ENCODE peak calls at places on chromosomes 1 and 21, in nine cellular contexts. R is GM23338; Q is epithelial cell of esophagus; O is suprapubic skin; L is foreskin fibroblast; K is CD8-positive, alpha-beta T cell; M is neural progenitor cell; T is BE2C; N is fibroblast of mammary gland. J is an unnamed sample.

GRCh38 chr1:167301355-167301754 is 80.7 kb downstream of the POU2F1 start:
- DNase-seq in L (no peak), O (no peak), M (peak), R (peak), N (no peak), Q (no peak), T (no peak), K (no peak), J (no peak)

GRCh38 chr1:9145021-9145668 is 16.2 kb upstream of the GPR157 start:
- DNase-seq in L (peak), R (no peak), N (peak), K (no peak), T (peak), Q (peak), M (no peak), O (no peak), J (peak)

GRCh38 chr1:29679828-29680558 is 443.7 kb downstream of the PTPRU start:
- DNase-seq in M (no peak), R (no peak), O (peak), Q (no peak), K (no peak), T (no peak), N (no peak), L (no peak), J (no peak)

GRCh38 chr1:54886724-54887664 is at the start of gene DHCR24:
- DNase-seq in Q (peak), K (peak), N (peak), M (peak), L (peak), O (peak), R (peak), T (peak), J (peak)

GRCh38 chr1:236534164-236534651 is 10.4 kb downstream of the LGALS8 start:
- DNase-seq in Q (peak), L (peak), O (no peak), R (no peak), T (no peak), K (no peak), M (no peak), N (peak), J (no peak)

GRCh38 chr1:67618285-67619018 is 66.5 kb upstream of the GADD45A start:
- DNase-seq in M (no peak), R (no peak), O (no peak), K (no peak), L (peak), T (no peak), N (peak), Q (peak), J (no peak)

GRCh38 chr1:43835141-43836021 is 98.2 kb upstream of the ARTN start:
- DNase-seq in Q (peak), N (peak), M (no peak), K (no peak), R (peak), L (peak), O (no peak), T (peak), J (peak)

GRCh38 chr1:2335721-2336475 is 55.5 kb downstream of the MORN1 start:
- DNase-seq in M (no peak), N (no peak), R (no peak), O (no peak), Q (peak), K (no peak), T (peak), L (no peak), J (no peak)

GRCh38 chr1:84367219-84367618 is 31.1 kb upstream of the DNASE2B start:
- DNase-seq in L (no peak), O (no peak), M (no peak), Q (no peak), R (no peak), K (no peak), T (no peak), N (no peak), J (no peak)

GRCh38 chr1:25699501-25700089 is 83.0 kb downstream of the MAN1C1 start:
- DNase-seq in K (no peak), Q (no peak), R (no peak), N (peak), T (peak), O (no peak), M (no peak), L (peak), J (no peak)

GRCh38 chr1:224430511-224431113 is 4.0 kb downstream of the WDR26 start:
- DNase-seq in L (peak), R (no peak), K (peak), Q (peak), T (no peak), O (no peak), N (peak), M (no peak), J (peak)

GRCh38 chr1:210771131-210771530 is 362.8 kb downstream of the KCNH1 start:
- DNase-seq in T (no peak), N (no peak), K (no peak), L (no peak), O (no peak), R (no peak), Q (no peak), M (no peak), J (no peak)

GRCh38 chr1:191176131-191176530 is 698.5 kb upstream of the BRINP3 start:
- DNase-seq in M (no peak), K (no peak), T (no peak), Q (no peak), R (no peak), L (no peak), N (no peak), O (no peak), J (no peak)

GRCh38 chr1:220527279-220528048 is 472 bp upstream of the MARK1 start:
- DNase-seq in K (no peak), T (no peak), M (peak), L (peak), N (no peak), Q (peak), O (no peak), R (peak), J (no peak)

GRCh38 chr1:197268012-197268411 is at the start of gene CRB1:
- DNase-seq in R (peak), M (peak), K (no peak), Q (no peak), L (peak), O (no peak), N (peak), T (no peak), J (no peak)

GRCh38 chr1:41890841-41891311 is 27.8 kb downstream of the HIVEP3 start:
- DNase-seq in L (no peak), O (no peak), K (no peak), R (no peak), T (peak), Q (peak), N (no peak), M (no peak), J (no peak)

GRCh38 chr1:206783506-206783905 is 11.2 kb upstream of the IL10 start:
- DNase-seq in Q (no peak), O (peak), R (no peak), T (no peak), L (no peak), K (no peak), M (no peak), N (no peak), J (no peak)

GRCh38 chr1:92485374-92486250 is 1.1 kb downstream of the GFI1 start:
- DNase-seq in L (peak), M (peak), R (peak), N (no peak), O (no peak), T (peak), K (peak), Q (peak), J (peak)

GRCh38 chr21:38134084-38134873 is 122.5 kb upstream of the KCNJ15 start:
- DNase-seq in Q (peak), M (no peak), R (no peak), N (no peak), K (no peak), T (no peak), L (no peak), O (no peak), J (no peak)

GRCh38 chr1:201740086-201740541 is 88.8 kb upstream of the IPO9 start:
- DNase-seq in O (no peak), L (no peak), N (no peak), M (peak), R (peak), Q (no peak), T (no peak), K (no peak), J (peak)

GRCh38 chr1:230793463-230793745 is 46.2 kb downstream of the CAPN9 start:
- DNase-seq in N (no peak), K (no peak), Q (no peak), T (no peak), R (no peak), L (no peak), O (no peak), M (no peak), J (no peak)

GRCh38 chr1:147849097-147849873 is 53.3 kb upstream of the GJA8 start:
- DNase-seq in K (no peak), T (no peak), O (no peak), Q (peak), M (no peak), L (peak), N (peak), R (peak), J (no peak)

GRCh38 chr21:45412909-45413581 is 8.1 kb downstream of the COL18A1 start:
- DNase-seq in T (peak), N (no peak), R (no peak), M (peak), K (no peak), Q (no peak), O (no peak), L (no peak), J (no peak)

GRCh38 chr21:45017376-45017960 is 56.9 kb upstream of the ADARB1 start:
- DNase-seq in T (no peak), M (no peak), L (no peak), R (no peak), Q (peak), O (peak), K (no peak), N (no peak), J (no peak)

GRCh38 chr1:230136453-230137327 is 69.7 kb downstream of the GALNT2 start:
- DNase-seq in R (no peak), N (peak), L (no peak), T (peak), K (no peak), M (no peak), O (no peak), Q (no peak), J (no peak)

GRCh38 chr1:197677752-197678295 is 97.5 kb downstream of the DENND1B start:
- DNase-seq in K (no peak), L (no peak), T (peak), Q (no peak), M (peak), R (no peak), O (no peak), N (no peak), J (no peak)

GRCh38 chr1:6328696-6329095 is 64.9 kb downstream of the ACOT7 start:
- DNase-seq in L (no peak), N (no peak), M (no peak), Q (no peak), R (no peak), T (no peak), K (no peak), O (no peak), J (no peak)
- TF ChIP-seq CTCF in L (no peak), N (no peak), M (no peak), Q (no peak), R (no peak), T (no peak), K (no peak), O (no peak), J (no peak)

DNA sequence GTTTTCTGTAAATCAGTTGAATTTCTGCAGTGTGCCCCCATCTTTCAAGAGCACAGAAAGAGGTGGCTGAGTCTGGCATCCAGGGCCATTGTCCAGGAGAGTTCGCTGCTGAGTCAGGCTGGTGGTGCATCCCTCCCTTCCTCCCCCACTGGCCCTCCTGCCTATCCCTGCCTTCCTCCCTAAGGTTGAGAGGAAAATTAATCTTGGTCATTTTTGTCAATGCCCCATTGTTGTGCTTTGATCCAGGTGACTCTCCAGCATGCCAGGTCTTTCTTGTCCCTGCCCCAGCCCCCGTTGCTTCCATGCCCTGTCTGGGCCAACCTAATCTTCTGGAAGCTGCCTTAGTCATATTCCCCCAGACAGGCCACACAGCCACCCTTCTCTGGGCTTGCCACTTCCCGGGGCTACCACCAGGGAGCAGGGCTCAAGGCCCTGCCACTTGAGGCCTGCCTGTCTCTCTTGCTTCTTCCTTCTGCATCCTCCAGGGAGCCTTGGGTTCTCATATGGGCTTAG is 26.6 kb downstream of the PROK1 start:
- DNase-seq in T (no peak), O (no peak), M (peak), N (no peak), R (peak), L (no peak), K (no peak), Q (peak), J (peak)
- TF ChIP-seq CTCF in T (no peak), O (no peak), M (peak), N (no peak), R (peak), L (no peak), K (no peak), Q (peak), J (no peak)

DNA sequence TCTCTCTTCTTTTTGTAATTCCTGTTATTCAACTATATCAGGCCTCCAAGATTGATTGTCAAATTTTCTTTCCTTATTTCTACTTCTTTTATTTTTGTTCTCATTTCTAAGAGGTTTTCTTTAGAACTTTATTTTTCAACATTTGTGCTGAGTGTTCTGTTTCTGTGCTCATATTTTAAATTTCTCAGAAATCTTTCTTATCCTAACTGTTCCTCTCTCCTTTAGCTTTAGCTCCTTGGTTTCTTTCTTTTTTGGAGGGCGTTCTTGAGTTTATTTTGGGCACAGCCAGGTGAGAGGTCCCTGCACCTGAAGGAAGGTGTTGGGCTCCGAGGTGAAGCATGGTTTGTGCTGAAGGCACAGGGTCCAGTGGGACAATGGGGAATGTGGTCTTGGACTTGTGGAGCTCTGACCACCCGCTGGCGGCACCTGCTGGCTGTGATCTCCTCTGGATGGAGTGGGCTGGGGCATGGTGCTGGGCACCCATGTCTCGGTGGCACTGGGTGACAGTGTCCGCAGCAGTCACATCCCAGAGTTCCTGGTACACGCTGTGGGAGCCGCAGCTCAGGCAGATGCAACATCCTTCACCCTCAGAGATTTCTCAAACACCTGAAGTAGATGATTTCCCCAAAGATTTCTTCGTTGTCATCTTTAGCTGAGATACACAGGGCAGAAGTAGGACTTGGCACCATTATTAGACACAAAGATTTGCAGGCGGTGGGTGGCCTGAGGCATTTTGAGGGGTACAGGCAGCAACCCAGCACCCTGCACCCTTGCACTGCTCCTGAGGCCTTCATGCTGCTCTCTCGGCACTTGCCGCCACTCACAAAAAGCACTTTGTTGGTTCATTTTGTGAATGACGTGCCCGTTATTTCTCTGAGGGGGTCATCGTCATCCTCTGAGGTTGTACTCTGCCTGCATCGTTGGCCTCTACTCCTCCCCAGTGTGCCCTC is 38.2 kb upstream of the DIP2A start:
- DNase-seq in O (no peak), K (no peak), N (no peak), M (no peak), R (no peak), L (peak), Q (no peak), T (no peak), J (no peak)
- TF ChIP-seq CTCF in O (no peak), K (no peak), N (no peak), M (no peak), R (no peak), L (no peak), Q (no peak), T (no peak), J (no peak)

DNA sequence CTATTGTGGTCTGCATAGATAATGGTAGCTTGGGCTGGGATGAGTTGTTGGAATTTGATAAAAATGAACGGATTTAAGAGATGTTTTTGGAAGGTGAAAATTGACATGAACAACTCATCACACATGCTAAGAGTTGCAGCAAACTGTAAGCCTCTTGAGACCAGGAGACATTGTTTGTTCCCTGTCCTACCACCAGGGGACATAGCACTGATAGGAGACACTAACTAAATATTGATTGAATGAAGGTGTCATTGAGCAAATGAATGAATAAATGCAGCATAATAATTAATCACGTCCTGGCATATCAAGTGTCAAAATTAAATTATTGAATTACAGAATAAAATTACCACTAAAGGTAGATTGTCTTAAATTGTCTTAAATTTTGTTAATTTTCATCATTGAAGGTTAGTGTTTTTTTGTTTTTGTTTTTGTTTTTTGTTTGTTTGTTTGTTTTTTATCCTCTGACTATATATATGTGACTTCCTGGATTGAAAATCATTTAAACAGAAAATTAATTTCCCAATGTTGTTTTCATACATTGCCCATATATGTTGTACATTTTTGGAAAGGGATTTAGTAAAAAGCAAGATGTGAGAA is 285.3 kb upstream of the C1orf105 start:
- DNase-seq in Q (no peak), T (no peak), L (no peak), O (no peak), N (peak), R (peak), M (peak), K (no peak), J (no peak)
- TF ChIP-seq CTCF in Q (peak), T (peak), L (peak), O (no peak), N (peak), R (peak), M (peak), K (peak), J (no peak)

GRCh38 chr1:221723018-221723917 is 18.6 kb downstream of the DUSP10 start:
- DNase-seq in R (no peak), N (peak), O (no peak), Q (no peak), M (no peak), L (no peak), K (no peak), T (no peak), J (no peak)
- TF ChIP-seq CTCF in R (no peak), N (no peak), O (no peak), Q (no peak), M (no peak), L (no peak), K (no peak), T (no peak), J (no peak)

GRCh38 chr21:20971296-20971921 is 26.8 kb upstream of the NCAM2 start:
- DNase-seq in O (no peak), K (no peak), N (peak), T (peak), L (peak), R (peak), M (peak), Q (peak), J (peak)
- TF ChIP-seq CTCF in O (no peak), K (no peak), N (peak), T (peak), L (peak), R (peak), M (peak), Q (peak), J (no peak)

DNA sequence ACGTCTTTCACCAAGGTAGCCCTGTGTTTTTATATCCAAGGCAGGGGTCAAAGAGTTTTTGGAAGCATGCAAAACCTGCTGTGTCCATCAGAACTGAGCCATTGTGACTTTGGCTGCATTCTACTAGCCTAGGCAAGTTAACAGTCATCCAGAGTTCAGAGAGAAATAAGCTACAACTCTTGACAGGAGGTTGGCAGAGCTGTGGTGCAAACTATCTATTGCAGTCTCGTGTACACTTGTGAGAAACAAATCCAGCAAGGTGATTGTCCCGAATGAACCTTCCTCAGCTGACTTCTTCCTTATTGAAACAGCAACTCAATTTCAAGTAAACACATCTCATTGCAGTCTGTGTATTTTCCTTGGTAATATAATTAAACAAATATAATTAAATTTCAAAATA is 124.5 kb downstream of the NCAM2 start:
- DNase-seq in O (no peak), N (no peak), R (no peak), M (no peak), K (no peak), Q (no peak), L (no peak), T (no peak), J (no peak)
- TF ChIP-seq CTCF in O (no peak), N (no peak), R (no peak), M (no peak), K (no peak), Q (no peak), L (no peak), T (no peak), J (no peak)

GRCh38 chr1:104636581-104636980 is 886.9 kb downstream of the AMY1C start:
- DNase-seq in M (no peak), K (no peak), Q (peak), T (no peak), O (no peak), R (no peak), N (no peak), L (peak), J (no peak)
- TF ChIP-seq CTCF in M (peak), K (no peak), Q (no peak), T (peak), O (no peak), R (peak), N (no peak), L (no peak), J (no peak)

GRCh38 chr1:156337052-156337887 is 822 bp downstream of the CCT3 start:
- DNase-seq in O (no peak), M (no peak), Q (no peak), R (no peak), L (peak), T (no peak), N (peak), K (no peak), J (no peak)

GRCh38 chr1:156338180-156338973 is at the start of the genes CCT3 and TSACC:
- DNase-seq in O (peak), K (peak), N (peak), L (peak), Q (peak), T (peak), R (peak), M (peak), J (peak)

GRCh38 chr1:156342556-156342955 is 4.2 kb downstream of the TSACC start:
- DNase-seq in T (no peak), R (no peak), Q (no peak), N (peak), O (no peak), L (peak), K (no peak), M (no peak), J (no peak)

GRCh38 chr1:156336242-156336641 is 1.9 kb downstream of the CCT3 start:
- DNase-seq in Q (peak), M (peak), R (peak), L (peak), T (no peak), K (no peak), O (no peak), N (no peak), J (peak)

GRCh38 chr1:156337888-156338179 is 258 bp downstream of the CCT3 start:
- DNase-seq in N (no peak), Q (no peak), K (no peak), L (no peak), T (no peak), O (no peak), R (no peak), M (no peak), J (no peak)
- TF ChIP-seq CTCF in N (no peak), Q (no peak), K (no peak), L (no peak), T (no peak), O (no peak), R (no peak), M (peak), J (no peak)